ENCODE peak calls at places on chromosomes 2 and 18, in nine cellular contexts. J is CD8-positive, alpha-beta T cell; O is AG04450; Y is cardiac fibroblast; C is WTC11; M is OCI-LY7; H is PC-3; E is HFFc6; B is AG10803. N is an unnamed sample.

GRCh38 chr2:150909613-150910012 is 352.1 kb downstream of the RBM43 start:
- DNase-seq in Y (no peak), J (no peak), H (peak), M (no peak), E (no peak), C (no peak), B (no peak), O (no peak), N (no peak)

GRCh38 chr2:191311627-191312026 is 66.4 kb downstream of the MYO1B start:
- DNase-seq in M (no peak), C (no peak), H (peak), Y (peak), J (no peak), E (peak), B (peak), O (no peak), N (no peak)

GRCh38 chr2:33256162-33256755 is 220.2 kb upstream of the RASGRP3 start:
- DNase-seq in E (no peak), M (no peak), B (no peak), J (no peak), C (no peak), Y (no peak), O (no peak), H (no peak), N (no peak)

GRCh38 chr18:79949571-79950439 is 1.6 kb downstream of the SLC66A2 start:
- DNase-seq in E (no peak), C (no peak), O (no peak), Y (peak), J (no peak), B (no peak), H (no peak), M (peak), N (no peak)

GRCh38 chr18:33404244-33404873 is 36.2 kb downstream of the CCDC178 start:
- DNase-seq in O (no peak), B (no peak), J (no peak), C (no peak), H (no peak), M (peak), Y (peak), E (no peak), N (no peak)

GRCh38 chr2:27159271-27159670 is 10.5 kb downstream of the TCF23 start:
- DNase-seq in O (no peak), B (no peak), Y (no peak), E (no peak), H (no peak), J (no peak), C (no peak), M (no peak), N (no peak)

GRCh38 chr18:70627100-70627802 is 338.4 kb downstream of the SOCS6 start:
- DNase-seq in J (no peak), B (no peak), H (no peak), C (no peak), O (no peak), E (no peak), M (no peak), Y (no peak), N (no peak)

GRCh38 chr2:120934891-120935338 is 199.2 kb downstream of the GLI2 start:
- DNase-seq in B (peak), E (peak), Y (peak), M (no peak), J (no peak), O (peak), H (peak), C (no peak), N (no peak)

GRCh38 chr2:230221533-230221932 is 1.7 kb upstream of the SP110 start:
- DNase-seq in B (no peak), H (no peak), J (no peak), O (no peak), E (no peak), Y (no peak), C (no peak), M (no peak), N (no peak)

GRCh38 chr2:102792538-102793208 is 30.8 kb downstream of the TMEM182 start:
- DNase-seq in E (no peak), J (no peak), H (no peak), Y (no peak), B (no peak), C (no peak), O (no peak), M (no peak), N (no peak)

GRCh38 chr2:68043719-68044498 is 18.9 kb downstream of the C1D start:
- DNase-seq in C (no peak), H (peak), J (no peak), M (no peak), B (peak), O (peak), E (peak), Y (peak), N (no peak)

GRCh38 chr18:68764016-68764415 is 33.9 kb upstream of the CCDC102B start:
- DNase-seq in E (peak), H (peak), B (no peak), Y (peak), M (no peak), C (no peak), O (no peak), J (no peak), N (no peak)

GRCh38 chr18:23487738-23488625 is 15.3 kb upstream of the RMC1 start:
- DNase-seq in B (no peak), O (no peak), Y (peak), C (no peak), M (peak), E (no peak), H (peak), J (peak), N (no peak)

GRCh38 chr18:49111191-49111988 is 160.6 kb upstream of the SMAD7 start:
- DNase-seq in O (no peak), Y (no peak), J (no peak), H (no peak), C (no peak), M (no peak), B (peak), E (peak), N (no peak)

GRCh38 chr2:23545391-23545790 is 160.4 kb downstream of the KLHL29 start:
- DNase-seq in Y (peak), O (no peak), C (no peak), H (no peak), E (peak), J (no peak), B (peak), M (no peak), N (no peak)

GRCh38 chr18:54466248-54467005 is 108.7 kb downstream of the C18orf54 start:
- DNase-seq in C (no peak), O (no peak), H (no peak), Y (no peak), J (no peak), B (no peak), M (no peak), E (no peak), N (no peak)

GRCh38 chr18:29164020-29164706 is 987.2 kb upstream of the CDH2 start:
- DNase-seq in H (peak), B (peak), J (no peak), C (no peak), E (peak), Y (peak), M (no peak), O (peak), N (no peak)

GRCh38 chr2:218710687-218711549 is at the start of gene TTLL4:
- DNase-seq in B (peak), H (peak), Y (peak), M (peak), E (peak), O (peak), C (peak), J (peak), N (peak)

GRCh38 chr2:177161741-177162440 is 50.7 kb upstream of the HNRNPA3 start:
- DNase-seq in Y (peak), M (peak), J (no peak), B (peak), E (peak), H (peak), O (no peak), C (no peak), N (no peak)
- TF ChIP-seq CTCF in Y (peak), M (peak), J (peak), B (peak), E (peak), H (peak), O (peak), C (no peak), N (peak)

GRCh38 chr2:109513749-109514588 is 99.8 kb downstream of the SEPTIN10 start:
- DNase-seq in Y (peak), M (no peak), B (peak), C (no peak), E (peak), H (peak), O (peak), J (no peak), N (no peak)

GRCh38 chr2:109513230-109513629 is 100.5 kb downstream of the SEPTIN10 start:
- DNase-seq in O (no peak), B (no peak), M (no peak), H (no peak), Y (no peak), J (no peak), C (no peak), E (no peak), N (no peak)

GRCh38 chr2:109517118-109517889 is 96.5 kb downstream of the SEPTIN10 start:
- DNase-seq in E (no peak), J (no peak), O (no peak), M (no peak), C (no peak), B (no peak), H (no peak), Y (no peak), N (no peak)

GRCh38 chr2:109514857-109515256 is 98.9 kb downstream of the SEPTIN10 start:
- DNase-seq in E (no peak), Y (no peak), J (no peak), B (no peak), H (no peak), O (no peak), C (no peak), M (no peak), N (no peak)

GRCh38 chr2:109516445-109517117 is 97.2 kb downstream of the SEPTIN10 start:
- DNase-seq in E (peak), C (peak), J (no peak), Y (peak), B (no peak), O (no peak), M (no peak), H (peak), N (no peak)
- TF ChIP-seq CTCF in E (peak), C (peak), J (no peak), Y (peak), B (peak), O (peak), M (peak), H (peak), N (no peak)

DNA sequence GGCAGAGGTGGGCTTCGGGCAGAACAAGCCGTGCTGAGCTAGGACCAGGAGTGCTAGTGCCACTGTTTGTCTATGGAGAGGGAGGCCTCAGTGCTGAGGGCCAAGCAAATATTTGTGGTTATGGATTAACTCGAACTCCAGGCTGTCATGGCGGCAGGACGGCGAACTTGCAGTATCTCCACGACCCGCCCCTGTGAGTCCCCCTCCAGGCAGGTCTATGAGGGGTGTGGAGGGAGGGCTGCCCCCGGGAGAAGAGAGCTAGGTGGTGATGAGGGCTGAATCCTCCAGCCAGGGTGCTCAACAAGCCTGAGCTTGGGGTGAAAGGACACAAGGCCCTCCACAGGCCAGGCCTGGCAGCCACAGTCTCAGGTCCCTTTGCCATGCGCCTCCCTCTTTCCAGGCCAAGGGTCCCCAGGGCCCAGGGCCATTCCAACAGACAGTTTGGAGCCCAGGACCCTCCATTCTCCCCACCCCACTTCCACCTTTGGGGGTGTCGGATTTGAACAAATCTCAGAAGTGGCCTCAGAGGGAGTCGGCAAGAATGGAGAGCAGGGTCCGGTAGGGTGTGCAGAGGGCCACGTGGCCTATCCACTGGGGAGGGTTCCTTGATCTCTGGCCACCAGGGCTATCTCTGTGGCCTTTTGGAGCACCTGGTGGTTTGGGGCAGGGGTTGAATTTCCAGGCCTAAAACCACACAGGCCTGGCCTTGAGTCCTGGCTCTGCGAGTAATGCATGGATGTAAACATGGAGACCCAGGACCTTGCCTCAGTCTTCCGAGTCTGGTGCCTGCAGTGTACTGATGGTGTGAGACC is at the start of gene PROC:
- DNase-seq in H (no peak), O (no peak), E (no peak), Y (no peak), B (no peak), M (no peak), C (no peak), J (no peak), N (no peak)
- TF ChIP-seq CTCF in H (no peak), O (no peak), E (no peak), Y (no peak), B (no peak), M (no peak), C (no peak), J (no peak), N (no peak)

DNA sequence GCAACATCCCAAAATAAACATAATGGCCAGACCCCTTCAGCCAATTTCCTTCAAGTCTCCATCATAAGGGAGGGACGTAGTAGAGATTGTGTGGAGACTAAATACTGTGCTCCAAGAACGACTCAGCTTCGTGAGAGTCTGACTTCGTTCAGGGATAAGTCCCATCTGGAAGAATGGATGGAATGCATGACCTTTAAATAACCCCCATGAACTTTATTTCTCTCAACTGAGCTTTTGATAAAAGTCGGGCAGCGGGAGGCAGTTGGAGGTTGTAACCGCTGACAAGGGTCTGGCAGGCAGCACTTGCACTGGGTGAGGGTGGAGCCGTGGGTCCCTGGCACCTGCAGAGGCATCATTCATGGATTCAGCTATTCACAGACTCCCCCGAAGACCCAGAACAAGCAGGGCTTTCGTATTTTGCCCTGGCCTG is 115.9 kb downstream of the ZFP36L2 start:
- DNase-seq in B (peak), J (no peak), C (no peak), O (peak), Y (peak), H (no peak), E (peak), M (no peak), N (no peak)
- TF ChIP-seq CTCF in B (no peak), J (no peak), C (no peak), O (no peak), Y (no peak), H (no peak), E (no peak), M (no peak), N (no peak)

DNA sequence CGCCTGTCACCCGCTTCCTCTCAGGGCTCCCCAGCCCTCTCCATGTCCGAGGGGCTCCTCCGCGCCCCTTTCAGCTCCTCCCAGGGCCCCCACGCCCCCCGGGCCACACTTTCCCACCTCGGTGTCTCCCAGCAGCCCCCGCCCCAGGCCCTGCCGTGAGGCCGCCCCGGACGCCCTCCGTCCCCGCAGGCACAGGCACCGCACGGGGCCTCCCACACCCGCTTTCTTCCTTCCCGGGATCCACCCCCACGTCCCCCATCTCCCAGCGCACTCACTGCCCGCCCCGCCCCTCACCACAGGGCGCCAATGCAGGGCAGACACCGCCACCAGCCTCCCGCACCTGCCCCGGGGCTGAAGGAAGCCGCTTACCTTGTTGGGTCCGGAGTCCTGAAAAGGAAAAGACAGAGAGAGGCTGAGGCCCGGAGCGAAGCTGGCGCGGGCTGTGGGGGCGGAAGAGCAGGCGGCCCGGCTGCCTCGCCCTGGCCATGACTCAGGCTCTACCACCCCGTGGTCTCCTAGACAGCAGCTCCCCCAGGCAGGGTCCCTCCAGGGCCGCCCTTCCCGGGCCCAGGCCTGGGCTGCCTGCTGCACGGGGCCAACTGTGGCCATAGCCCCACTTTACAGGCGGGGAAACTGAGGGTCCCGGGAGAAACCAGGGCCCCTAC is 37.7 kb downstream of the KIF1A start:
- DNase-seq in E (no peak), O (no peak), Y (no peak), C (no peak), J (no peak), B (no peak), M (no peak), H (no peak), N (no peak)
- TF ChIP-seq CTCF in E (no peak), O (no peak), Y (no peak), C (no peak), J (no peak), B (no peak), M (no peak), H (no peak), N (no peak)

N was measured in mesothelial cell of epicardium.